ENCODE peak calls at places on chromosome 4, in ten cellular contexts. J is RWPE1; O is stimulated activated naive B cell treated with anti-CD40 and anti-IgM and Interleukin-4, amounts not matched to agents 10 μg/mL and 1 μg/mL and 100 μg/mL, for 72 hours; D is activated effector memory CD4-positive, alpha-beta T cell treated with anti-CD3 and anti-CD28 coated beads, Interleukin-2, amount 50 U/mL, for 16 hours; H is stromal cell of bone marrow; R is NCI-H1436; N is GM23338; M is choroid plexus epithelial cell; A is stimulated activated CD4-positive, alpha-beta T cell treated with anti-CD3 and anti-CD28 coated beads, Interleukin-1b, Interleukin-23, amount 100 ng/mL, for 1 hour; P is AG09319. Y is an unnamed sample.

GRCh38 chr4:5378002-5378401 is 326.7 kb downstream of the STK32B start:
- DNase-seq in O (no peak), D (no peak), N (peak; percentile 21), M (peak; percentile 19), J (no peak), P (no peak), R (no peak), H (no peak), A (no peak), Y (no peak)

GRCh38 chr4:161717084-161717483 is 446.7 kb downstream of the FSTL5 start:
- DNase-seq in P (no peak), H (no peak), M (no peak), O (no peak), N (no peak), D (no peak), J (no peak), R (no peak), A (no peak), Y (no peak)

GRCh38 chr4:2937146-2937857 is 25.9 kb downstream of the NOP14 start:
- DNase-seq in A (no peak), D (peak; percentile 76), J (peak; percentile 91), M (peak; percentile 68), P (no peak), O (no peak), H (no peak), N (no peak), R (no peak), Y (no peak)

GRCh38 chr4:173217727-173218126 is 49.1 kb downstream of the GALNT7 start:
- DNase-seq in H (no peak), A (no peak), O (no peak), N (no peak), R (no peak), D (no peak), M (peak; percentile 76), P (no peak), J (peak; percentile 29), Y (no peak)

GRCh38 chr4:94595880-94596483 is 144.2 kb downstream of the PDLIM5 start:
- DNase-seq in P (peak; percentile 32), D (no peak), A (no peak), M (peak; percentile 81), N (peak; percentile 65), O (no peak), H (peak; percentile 26), J (peak; percentile 27), R (peak; percentile 27), Y (no peak)

GRCh38 chr4:156763511-156763910 is 208.1 kb downstream of the PDGFC start:
- DNase-seq in J (no peak), P (no peak), R (no peak), N (no peak), D (no peak), M (peak; percentile 68), H (no peak), A (no peak), O (no peak), Y (no peak)

GRCh38 chr4:163693211-163693610 is 198.7 kb downstream of the TMA16 start:
- DNase-seq in O (no peak), R (no peak), N (no peak), J (no peak), D (no peak), H (peak; percentile 33), M (peak; percentile 53), A (no peak), P (no peak), Y (no peak)

GRCh38 chr4:46445689-46446339 is 55.9 kb upstream of the GABRA2 start:
- DNase-seq in N (no peak), A (no peak), D (no peak), P (no peak), H (no peak), R (no peak), J (peak; percentile 61), M (peak; percentile 29), O (no peak), Y (no peak)

GRCh38 chr4:143742834-143743233 is 42.4 kb upstream of the FREM3 start:
- DNase-seq in D (no peak), O (no peak), P (no peak), N (no peak), H (no peak), R (no peak), M (no peak), A (no peak), J (no peak), Y (no peak)

GRCh38 chr4:67744561-67745283 is 9.5 kb downstream of the GNRHR start:
- DNase-seq in J (no peak), R (no peak), O (no peak), H (no peak), M (peak; percentile 50), N (no peak), D (no peak), P (no peak), A (no peak), Y (no peak)

GRCh38 chr4:159540501-159540900 is 437.6 kb downstream of the RAPGEF2 start:
- DNase-seq in M (no peak), O (no peak), P (no peak), N (peak; percentile 36), D (no peak), R (no peak), H (no peak), A (no peak), J (no peak), Y (no peak)

GRCh38 chr4:90061881-90062280 is 65.3 kb upstream of the CCSER1 start:
- DNase-seq in D (no peak), O (no peak), P (no peak), R (no peak), N (no peak), J (no peak), M (no peak), A (no peak), H (no peak), Y (no peak)

GRCh38 chr4:169397762-169398161 is 127.0 kb upstream of the SH3RF1 start:
- DNase-seq in D (no peak), N (no peak), J (no peak), O (no peak), R (peak; percentile 59), H (no peak), A (no peak), M (peak; percentile 74), P (no peak), Y (no peak)

GRCh38 chr4:73883306-73883705 is 14.1 kb downstream of the CXCL1 start:
- DNase-seq in P (no peak), H (peak; percentile 67), J (no peak), N (no peak), D (no peak), A (no peak), R (no peak), O (no peak), M (peak; percentile 77), Y (no peak)

GRCh38 chr4:1746265-1746691 is 25.0 kb downstream of the TACC3 start:
- DNase-seq in R (peak; percentile 82), H (peak; percentile 21), P (no peak), M (peak; percentile 79), N (peak; percentile 94), O (peak; percentile 82), D (peak; percentile 92), A (peak; percentile 78), J (peak; percentile 44), Y (peak; percentile 67)

GRCh38 chr4:127844605-127845116 is 36.0 kb upstream of the PLK4 start:
- DNase-seq in O (no peak), D (no peak), R (no peak), J (no peak), M (no peak), H (no peak), N (no peak), A (no peak), P (no peak), Y (no peak)

GRCh38 chr4:100016191-100016590 is 66.1 kb upstream of the H2AZ1 start:
- DNase-seq in A (no peak), M (peak; percentile 48), R (no peak), P (peak; percentile 32), J (no peak), H (no peak), D (no peak), O (no peak), N (no peak), Y (no peak)

GRCh38 chr4:113758361-113758760 is 3.2 kb downstream of the CAMK2D start:
- DNase-seq in R (no peak), J (no peak), M (peak; percentile 62), N (no peak), A (no peak), P (no peak), D (no peak), H (no peak), O (no peak), Y (no peak)

GRCh38 chr4:85842540-85842939 is 367.6 kb downstream of the ARHGAP24 start:
- DNase-seq in H (no peak), N (no peak), D (no peak), A (no peak), J (no peak), R (no peak), P (no peak), M (no peak), O (peak; percentile 47), Y (no peak)

GRCh38 chr4:16912896-16913295 is 14.5 kb upstream of the LDB2 start:
- DNase-seq in A (no peak), O (no peak), D (no peak), H (no peak), N (no peak), J (no peak), R (no peak), P (no peak), M (no peak), Y (no peak)

GRCh38 chr4:30696195-30696594 is 24.0 kb upstream of the PCDH7 start:
- DNase-seq in O (no peak), J (no peak), H (no peak), N (no peak), D (no peak), M (peak; percentile 10), R (no peak), A (no peak), P (no peak), Y (no peak)

Y was measured in T1000.